ENCODE peak calls at places on chromosome 9, in eight cellular contexts. U is esophagus squamous epithelium, Q is keratinocyte, E is heart right ventricle, Y is mammary epithelial cell, A is SK-N-SH, O is HCT116, L is thyroid gland. K is an unnamed sample.

GRCh38 chr9:91346644-91347043 is 15.1 kb downstream of the AUH start:
- DNase-seq in U (no peak), Q (no peak), E (no peak), Y (peak; percentile 21), A (no peak), O (no peak), L (no peak), K (no peak)

GRCh38 chr9:83154087-83154736 is 91.3 kb upstream of the RASEF start:
- DNase-seq in U (no peak), Q (no peak), E (no peak), Y (peak; percentile 90), A (no peak), O (no peak), L (peak; percentile 62), K (no peak)

GRCh38 chr9:129889461-129889935 is 54.2 kb downstream of the USP20 start:
- DNase-seq in U (no peak), Q (no peak), E (no peak), Y (no peak), A (no peak), O (no peak), L (no peak), K (no peak)

GRCh38 chr9:124342946-124343485 is 72.2 kb downstream of the PSMB7 start:
- DNase-seq in U (no peak), Q (peak; percentile 45), E (peak; percentile 40), Y (peak; percentile 80), A (no peak), O (no peak), L (peak; percentile 59), K (no peak)

GRCh38 chr9:18384066-18384465 is 89.9 kb upstream of the ADAMTSL1 start:
- DNase-seq in U (no peak), Q (no peak), E (no peak), Y (no peak), A (no peak), O (no peak), L (no peak), K (no peak)

GRCh38 chr9:12819436-12820185 is 44.8 kb downstream of the LURAP1L start:
- DNase-seq in U (no peak), Q (no peak), E (no peak), Y (no peak), A (no peak), O (peak; percentile 28), L (no peak), K (no peak)

GRCh38 chr9:88586452-88586851 is 51.5 kb downstream of the NXNL2 start:
- DNase-seq in U (no peak), Q (no peak), E (no peak), Y (no peak), A (no peak), O (no peak), L (no peak), K (no peak)

GRCh38 chr9:85202596-85202995 is 533.1 kb downstream of the NTRK2 start:
- DNase-seq in U (no peak), Q (no peak), E (no peak), Y (peak; percentile 86), A (no peak), O (no peak), L (no peak), K (no peak)

GRCh38 chr9:121776009-121776738 is 124.7 kb downstream of the DAB2IP start:
- DNase-seq in U (no peak), Q (no peak), E (no peak), Y (no peak), A (no peak), O (no peak), L (no peak), K (no peak)

GRCh38 chr9:92761686-92762085 is 2.9 kb downstream of the BICD2 start:
- DNase-seq in U (no peak), Q (no peak), E (no peak), Y (no peak), A (no peak), O (no peak), L (no peak), K (no peak)

GRCh38 chr9:127214421-127215265 is 49.9 kb upstream of the GARNL3 start:
- DNase-seq in U (no peak), Q (no peak), E (no peak), Y (peak; percentile 52), A (peak; percentile 82), O (peak; percentile 48), L (peak; percentile 82), K (peak; percentile 13)

GRCh38 chr9:108412755-108413154 is 443.0 kb downstream of the ACTL7B start:
- DNase-seq in U (no peak), Q (peak; percentile 4), E (no peak), Y (peak; percentile 15), A (no peak), O (no peak), L (no peak), K (no peak)

GRCh38 chr9:89854715-89855475 is 250.1 kb downstream of the GADD45G start:
- DNase-seq in U (no peak), Q (no peak), E (no peak), Y (no peak), A (no peak), O (no peak), L (no peak), K (no peak)

GRCh38 chr9:110303136-110303535 is 34.5 kb downstream of the TXNDC8 start:
- DNase-seq in U (no peak), Q (no peak), E (no peak), Y (no peak), A (no peak), O (no peak), L (no peak), K (no peak)

DNA sequence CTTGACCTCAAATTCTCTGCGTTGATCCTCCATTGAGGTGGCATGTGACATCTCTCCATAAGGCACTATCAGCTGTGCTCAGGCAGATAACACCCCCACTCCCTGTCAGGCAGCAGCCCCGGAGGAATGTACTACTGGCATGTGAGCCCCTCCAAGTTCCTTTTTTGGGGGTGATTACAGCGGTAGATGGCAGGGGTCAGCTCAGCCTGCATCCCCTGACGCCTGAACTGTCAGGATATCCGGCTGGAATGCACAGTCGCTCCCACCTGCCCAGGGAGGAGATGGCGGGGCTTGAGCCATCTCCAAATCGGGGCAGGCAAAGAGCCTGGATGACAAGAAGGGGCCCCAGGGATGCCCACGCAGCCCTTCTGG is 40.8 kb downstream of the FAM78A start:
- DNase-seq in U (no peak), Q (no peak), E (no peak), Y (no peak), A (no peak), O (no peak), L (no peak), K (no peak)
- H3K36me3 ChIP-seq in U (peaks cover 25% of the 10 kb centered on the region), Q (peaks cover 14% of the 10 kb centered on the region), E (no peaks in the 10 kb centered on the region), Y (peaks cover 5% of the 10 kb centered on the region), A (peaks cover 6% of the 10 kb centered on the region), O (peaks cover 18% of the 10 kb centered on the region), L (peaks cover 31% of the 10 kb centered on the region), K (peaks cover 5% of the 10 kb centered on the region)

GRCh38 chr9:98047002-98047401 is 9.5 kb upstream of the NANS start:
- DNase-seq in U (no peak), Q (no peak), E (no peak), Y (no peak), A (no peak), O (no peak), L (no peak), K (no peak)
- H3K4me3 ChIP-seq in U (no peak overlapping the region), Q (no peak overlapping the region), E (no peak overlapping the region), Y (no peak overlapping the region), A (no peak overlapping the region), O (peak overlapping the region; percentile 80), L (no peak overlapping the region), K (no peak overlapping the region)

GRCh38 chr9:68730570-68731227 is 25.7 kb downstream of the PIP5K1B start:
- DNase-seq in U (no peak), Q (no peak), E (no peak), Y (no peak), A (no peak), O (no peak), L (no peak), K (no peak)

GRCh38 chr9:68731857-68732256 is 26.8 kb downstream of the PIP5K1B start:
- DNase-seq in U (no peak), Q (no peak), E (no peak), Y (no peak), A (no peak), O (no peak), L (no peak), K (no peak)

GRCh38 chr9:68733021-68733405 is 28.0 kb downstream of the PIP5K1B start:
- DNase-seq in U (no peak), Q (no peak), E (no peak), Y (no peak), A (no peak), O (no peak), L (no peak), K (no peak)

GRCh38 chr9:68728731-68729130 is 23.7 kb downstream of the PIP5K1B start:
- DNase-seq in U (no peak), Q (no peak), E (no peak), Y (no peak), A (no peak), O (no peak), L (no peak), K (no peak)

DNA sequence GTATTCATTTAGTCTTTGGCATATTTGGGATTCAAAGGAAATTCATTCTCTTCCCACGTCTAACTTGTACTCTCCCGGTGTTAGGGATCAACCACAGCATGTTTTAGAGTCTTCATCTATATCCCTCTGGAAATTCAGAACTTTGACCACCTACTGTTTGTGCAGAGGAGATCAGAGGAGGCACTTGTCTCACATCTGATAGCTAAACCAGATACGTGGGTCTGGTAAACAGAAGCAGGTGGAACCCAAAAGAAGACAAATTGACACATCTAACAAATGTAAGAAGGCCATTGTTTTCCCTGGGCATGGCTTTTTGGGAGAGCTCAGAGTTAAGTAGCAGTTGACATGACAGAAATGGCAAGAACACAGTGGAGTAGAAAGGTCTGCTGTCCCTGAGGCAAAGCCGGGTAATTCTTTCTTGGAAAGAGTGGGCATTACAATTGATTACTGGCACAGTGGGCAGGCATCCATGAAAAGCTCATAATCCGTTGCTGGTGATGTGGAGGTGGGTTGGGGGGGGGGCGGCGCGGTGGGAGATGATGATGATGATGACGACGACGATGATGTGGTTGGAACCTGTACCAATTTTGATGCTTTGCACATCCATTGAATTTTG is 27.5 kb downstream of the PIP5K1B start:
- DNase-seq in U (no peak), Q (no peak), E (no peak), Y (no peak), A (no peak), O (no peak), L (no peak), K (no peak)
- H3K36me3 ChIP-seq in U (no peaks in the 10 kb centered on the region), Q (no peaks in the 10 kb centered on the region), E (no peaks in the 10 kb centered on the region), Y (no peaks in the 10 kb centered on the region), A (no peaks in the 10 kb centered on the region), O (no peaks in the 10 kb centered on the region), L (no peaks in the 10 kb centered on the region), K (no peaks in the 10 kb centered on the region)

DNA sequence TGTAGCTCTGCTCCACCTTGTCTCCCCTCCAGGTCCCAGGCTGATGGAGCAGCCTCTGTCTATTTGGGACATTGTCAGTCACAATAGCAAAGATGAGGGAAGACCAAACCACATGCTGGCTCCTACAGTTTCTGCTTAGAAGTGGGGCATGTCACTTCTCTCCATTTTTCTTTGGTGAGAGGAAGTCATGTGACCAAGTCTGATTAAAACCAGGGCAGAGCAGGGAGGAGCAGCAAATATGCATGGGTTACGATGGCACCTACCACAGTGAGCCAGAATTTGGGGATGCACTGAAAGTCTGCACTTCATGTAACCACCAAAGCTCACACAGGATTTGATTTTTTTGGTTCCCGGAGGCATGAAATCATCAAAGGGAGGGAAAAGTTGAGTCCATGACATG is 234.6 kb downstream of the CDK5RAP2 start:
- DNase-seq in U (no peak), Q (no peak), E (no peak), Y (no peak), A (no peak), O (no peak), L (no peak), K (no peak)
- H3K4me3 ChIP-seq in U (no peak overlapping the region), Q (no peak overlapping the region), E (no peak overlapping the region), Y (no peak overlapping the region), A (no peak overlapping the region), O (no peak overlapping the region), L (no peak overlapping the region), K (no peak overlapping the region)

GRCh38 chr9:69744688-69745380 is 15.0 kb downstream of the PTAR1 start:
- DNase-seq in U (no peak), Q (no peak), E (no peak), Y (peak; percentile 70), A (no peak), O (no peak), L (no peak), K (no peak)
- H3K36me3 ChIP-seq in U (peaks cover 6% of the 10 kb centered on the region), Q (peaks cover 2% of the 10 kb centered on the region), E (no peaks in the 10 kb centered on the region), Y (peaks cover 4% of the 10 kb centered on the region), A (peaks cover 26% of the 10 kb centered on the region), O (no peaks in the 10 kb centered on the region), L (peaks cover 3% of the 10 kb centered on the region), K (peaks cover 9% of the 10 kb centered on the region)

K was measured in effector memory CD4-positive, alpha-beta T cell.